ENCODE peak calls at places on chromosomes 16 and 17, in nine cellular contexts. P is neural progenitor cell, T is AG04450, Z is thoracic aorta, K is ovary, Q is endothelial cell of umbilical vein, G is HFF-Myc, S is dorsolateral prefrontal cortex, N is bronchial epithelial cell. M is an unnamed sample.

GRCh38 chr17:68782829-68783228 is 172.4 kb downstream of the ABCA8 start:
- DNase-seq in P (no peak), Q (no peak), T (no peak), G (no peak), K (no peak), N (no peak), S (no peak), Z (no peak), M (no peak)

GRCh38 chr16:24139282-24139681 is 116.9 kb upstream of the CACNG3 start:
- DNase-seq in Z (no peak), P (no peak), N (peak), G (no peak), Q (no peak), K (no peak), T (no peak), S (no peak), M (no peak)

GRCh38 chr17:60327122-60327869 is 64.6 kb downstream of the USP32 start:
- DNase-seq in P (peak), K (no peak), Z (no peak), Q (no peak), S (peak), G (no peak), N (no peak), T (no peak), M (peak)

GRCh38 chr16:88769617-88770458 is 15.2 kb downstream of the PIEZO1 start:
- DNase-seq in N (peak), K (no peak), P (peak), Z (no peak), G (no peak), Q (peak), T (no peak), S (no peak), M (peak)

GRCh38 chr16:7025616-7026190 is 306.9 kb upstream of the RBFOX1 start:
- DNase-seq in S (peak), N (peak), T (no peak), Q (no peak), P (peak), Z (no peak), G (no peak), K (peak), M (peak)

GRCh38 chr16:19831678-19832077 is 53.0 kb downstream of the GPRC5B start:
- DNase-seq in G (no peak), S (no peak), Q (peak), Z (no peak), T (peak), N (peak), P (no peak), K (no peak), M (no peak)

GRCh38 chr16:15790458-15790857 is 66.4 kb downstream of the MYH11 start:
- DNase-seq in T (no peak), Z (no peak), K (no peak), Q (peak), S (no peak), P (no peak), N (no peak), G (no peak), M (no peak)

GRCh38 chr17:72116692-72117469 is 3.9 kb upstream of the SOX9 start:
- DNase-seq in K (no peak), N (no peak), Q (no peak), P (peak), Z (no peak), S (no peak), T (no peak), G (no peak), M (no peak)

GRCh38 chr16:20520103-20520502 is 56.1 kb downstream of the ACSM2B start:
- DNase-seq in Q (no peak), K (no peak), S (no peak), N (no peak), P (no peak), T (no peak), Z (no peak), G (no peak), M (no peak)

GRCh38 chr17:6070280-6070894 is at the start of gene WSCD1:
- DNase-seq in S (peak), G (no peak), P (peak), Q (no peak), K (no peak), N (no peak), T (no peak), Z (no peak), M (no peak)

GRCh38 chr17:8725881-8726280 is 18.8 kb downstream of the CCDC42 start:
- DNase-seq in P (no peak), T (no peak), Z (no peak), K (no peak), S (no peak), N (no peak), Q (no peak), G (no peak), M (no peak)

GRCh38 chr16:9042943-9043680 is 48.3 kb upstream of the HAPSTR1 start:
- DNase-seq in N (peak), Z (no peak), K (no peak), S (peak), T (peak), Q (no peak), G (no peak), P (no peak), M (no peak)

GRCh38 chr16:67517178-67517492 is 11.5 kb upstream of the RIPOR1 start:
- DNase-seq in N (no peak), K (no peak), S (no peak), G (no peak), P (no peak), Z (no peak), Q (no peak), T (no peak), M (no peak)

GRCh38 chr17:302300-302698 is 50.3 kb downstream of the RPH3AL start:
- DNase-seq in T (no peak), Z (no peak), S (no peak), G (no peak), Q (no peak), N (no peak), K (no peak), P (no peak), M (no peak)

GRCh38 chr16:89122322-89122831 is 28.7 kb downstream of the ACSF3 start:
- DNase-seq in P (no peak), K (no peak), Z (no peak), G (no peak), T (no peak), Q (no peak), N (peak), S (no peak), M (no peak)

GRCh38 chr16:63655846-63656245 is 1466.0 kb downstream of the CDH11 start:
- DNase-seq in Q (no peak), P (peak), S (no peak), T (no peak), G (no peak), K (no peak), Z (no peak), N (peak), M (no peak)

GRCh38 chr17:71003736-71004135 is 834.4 kb downstream of the KCNJ2 start:
- DNase-seq in Q (no peak), K (no peak), Z (no peak), T (no peak), S (no peak), P (peak), N (no peak), G (no peak), M (no peak)

GRCh38 chr17:16909887-16910286 is 62.0 kb downstream of the TNFRSF13B start:
- DNase-seq in N (no peak), K (no peak), P (no peak), Q (peak), T (no peak), S (no peak), G (no peak), Z (no peak), M (no peak)

GRCh38 chr17:43308999-43309398 is 75.2 kb upstream of the RNU2-1 start:
- DNase-seq in N (no peak), Z (no peak), T (no peak), S (no peak), G (no peak), K (peak), Q (no peak), P (no peak), M (no peak)

DNA sequence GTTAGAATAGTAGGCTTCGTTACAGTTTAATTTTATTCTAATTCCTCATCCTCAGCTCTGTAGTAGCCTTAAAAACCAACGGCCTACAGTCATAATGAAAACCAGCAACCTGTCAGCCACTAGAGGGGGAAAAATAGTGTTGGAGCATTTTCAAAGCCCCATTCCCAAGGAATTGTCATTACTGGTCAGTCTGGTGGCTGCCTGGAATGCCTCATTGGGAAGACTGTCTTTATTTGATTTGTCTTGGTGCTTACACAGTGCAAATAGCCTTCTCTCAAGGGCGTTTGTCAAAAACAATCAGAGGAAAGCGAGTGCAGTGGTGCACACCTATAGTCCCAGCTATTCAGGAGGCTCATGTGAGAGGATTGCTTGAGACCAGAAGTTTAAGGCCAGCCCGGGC is 4.7 kb downstream of the LPCAT2 start:
- DNase-seq in Z (no peak), T (no peak), Q (no peak), P (no peak), K (no peak), G (no peak), S (no peak), N (no peak), M (no peak)
- TF ChIP-seq CTCF in Z (no peak), T (peak), Q (no peak), P (no peak), K (no peak), G (peak), S (no peak), N (no peak), M (peak)

DNA sequence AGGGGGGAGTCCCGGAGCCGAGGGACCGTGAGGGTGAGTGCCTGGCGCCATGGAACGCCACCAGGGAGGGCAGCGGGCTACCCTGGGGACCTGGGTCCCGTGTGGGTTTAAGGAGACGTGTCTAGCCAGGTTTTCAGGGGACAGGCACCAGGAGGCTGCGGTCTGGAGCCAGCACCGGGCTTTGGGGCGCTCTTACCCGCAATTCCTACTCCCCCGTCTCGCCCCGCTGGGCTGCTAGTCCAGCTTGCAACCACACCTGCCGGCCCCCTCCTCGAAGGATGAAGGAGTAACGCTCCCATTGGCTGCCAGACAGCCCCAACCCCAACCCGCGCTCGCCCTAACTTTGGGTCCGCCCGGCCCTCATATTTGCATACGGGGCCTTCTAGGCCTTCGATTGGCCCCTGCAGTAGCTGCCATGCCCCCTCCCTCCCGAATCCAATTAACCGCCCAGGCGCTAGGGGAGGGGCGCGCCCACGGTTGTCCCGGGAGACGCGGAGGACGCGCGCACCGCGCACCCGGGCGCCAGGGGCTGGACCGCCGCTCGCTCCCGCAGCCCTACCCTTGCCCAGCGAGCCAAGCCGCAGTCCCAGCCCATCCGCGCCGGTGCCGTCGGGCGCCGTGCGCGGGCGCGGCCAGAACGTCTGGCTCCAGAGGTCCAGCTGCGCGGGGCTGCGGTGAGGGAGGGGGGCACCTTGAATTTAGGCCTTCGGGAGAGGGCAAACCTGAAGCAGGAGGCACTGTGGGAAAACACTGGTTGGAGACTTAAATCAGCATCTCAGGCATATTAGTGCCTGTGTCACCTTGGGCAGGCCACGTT is at the start of gene TTLL6:
- DNase-seq in Z (peak), P (peak), K (peak), N (peak), Q (peak), G (no peak), T (peak), S (peak), M (peak)
- H3K4me3 ChIP-seq in Z (peak), P (peak), K (peak), N (peak), Q (peak), G (peak), T (peak), S (peak), M (peak)

DNA sequence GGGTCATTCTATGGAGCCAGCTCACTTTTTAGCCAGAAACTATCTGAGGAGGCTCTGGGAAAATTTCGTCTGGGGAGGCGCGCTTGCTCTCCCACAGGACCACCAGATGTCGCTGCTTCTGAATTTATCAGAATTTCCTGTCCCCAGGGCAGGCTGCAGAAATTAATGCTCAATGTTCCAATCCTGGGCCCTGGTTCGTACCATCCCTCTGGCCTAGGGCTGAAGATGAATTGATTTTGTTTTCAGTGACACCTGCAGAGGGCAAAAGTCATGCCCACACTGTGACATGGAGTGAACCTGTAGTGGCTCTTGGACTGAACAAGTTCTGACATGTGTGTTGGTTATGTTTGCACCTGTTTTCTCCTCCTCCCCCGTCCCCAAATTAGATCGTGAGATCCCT is 482.6 kb downstream of the NPIPA7 start:
- DNase-seq in G (peak), T (peak), Q (no peak), S (peak), K (peak), N (peak), Z (no peak), P (peak), M (peak)
- TF ChIP-seq CTCF in G (peak), T (peak), Q (peak), S (peak), K (no peak), N (peak), Z (peak), P (peak), M (peak)

DNA sequence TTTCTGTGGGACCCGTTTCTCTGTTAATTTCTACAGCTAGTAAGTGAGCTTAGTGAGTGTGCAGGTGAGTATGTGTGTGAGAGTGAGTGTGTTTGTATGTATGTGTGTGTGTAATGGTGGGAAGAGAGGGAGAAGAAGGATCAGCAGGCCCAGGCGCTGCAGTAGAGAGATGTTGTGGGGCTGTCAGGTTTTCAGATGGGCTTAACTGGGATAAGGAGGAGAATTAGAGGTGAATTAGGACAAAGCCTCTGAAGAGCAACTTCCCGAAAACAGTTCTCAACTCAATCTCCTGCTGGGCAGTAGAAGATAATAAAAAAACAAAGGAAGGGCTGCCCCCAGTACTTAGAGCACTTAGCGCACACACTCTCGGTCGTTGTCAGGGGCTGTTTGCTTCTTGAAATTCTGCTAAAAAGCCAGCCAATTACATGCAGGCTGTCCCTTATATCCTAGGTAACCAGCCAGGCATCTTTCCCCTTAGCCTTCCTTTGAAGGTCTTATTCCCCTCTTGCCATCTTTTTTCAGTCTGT is 63.4 kb downstream of the CLEC16A start:
- DNase-seq in P (peak), K (no peak), T (no peak), N (no peak), G (no peak), Q (no peak), S (no peak), Z (no peak), M (no peak)
- H3K4me3 ChIP-seq in P (no peak), K (no peak), T (no peak), N (no peak), G (no peak), Q (no peak), S (no peak), Z (no peak), M (no peak)

GRCh38 chr17:36014946-36015345 is 2.8 kb downstream of the CCL23 start:
- DNase-seq in Z (no peak), Q (no peak), P (no peak), S (no peak), G (no peak), N (no peak), T (no peak), K (no peak), M (no peak)

GRCh38 chr17:36004604-36005003 is 3.3 kb upstream of the CCL15 start:
- DNase-seq in S (no peak), G (no peak), Z (no peak), Q (peak), P (no peak), T (no peak), N (no peak), K (no peak), M (no peak)

GRCh38 chr17:36008998-36009665 is 7.8 kb upstream of the CCL15 start:
- DNase-seq in P (no peak), N (no peak), T (peak), K (no peak), S (no peak), Q (peak), Z (no peak), G (no peak), M (peak)
- TF ChIP-seq CTCF in P (peak), N (peak), T (peak), K (no peak), S (no peak), Q (peak), Z (peak), G (peak), M (peak)

GRCh38 chr16:4064950-4065352 is 51.3 kb downstream of the ADCY9 start:
- DNase-seq in Q (no peak), P (no peak), K (no peak), Z (no peak), G (no peak), T (no peak), S (no peak), N (peak), M (no peak)

GRCh38 chr16:4071686-4072561 is 44.3 kb downstream of the ADCY9 start:
- DNase-seq in T (no peak), Z (no peak), G (no peak), P (no peak), Q (no peak), N (no peak), K (no peak), S (no peak), M (no peak)

GRCh38 chr16:4062212-4062802 is 53.9 kb downstream of the ADCY9 start:
- DNase-seq in G (no peak), Z (no peak), K (no peak), T (no peak), Q (no peak), N (no peak), S (no peak), P (no peak), M (no peak)

GRCh38 chr16:4070936-4071335 is 45.3 kb downstream of the ADCY9 start:
- DNase-seq in P (no peak), Q (no peak), N (no peak), S (no peak), K (no peak), G (no peak), T (no peak), Z (no peak), M (no peak)

GRCh38 chr16:4067262-4068001 is 48.8 kb downstream of the ADCY9 start:
- DNase-seq in T (no peak), Z (no peak), P (no peak), G (no peak), K (no peak), Q (no peak), S (no peak), N (no peak), M (no peak)
- H3K4me3 ChIP-seq in T (no peak), Z (no peak), P (no peak), G (no peak), K (no peak), Q (no peak), S (no peak), N (no peak), M (no peak)

DNA sequence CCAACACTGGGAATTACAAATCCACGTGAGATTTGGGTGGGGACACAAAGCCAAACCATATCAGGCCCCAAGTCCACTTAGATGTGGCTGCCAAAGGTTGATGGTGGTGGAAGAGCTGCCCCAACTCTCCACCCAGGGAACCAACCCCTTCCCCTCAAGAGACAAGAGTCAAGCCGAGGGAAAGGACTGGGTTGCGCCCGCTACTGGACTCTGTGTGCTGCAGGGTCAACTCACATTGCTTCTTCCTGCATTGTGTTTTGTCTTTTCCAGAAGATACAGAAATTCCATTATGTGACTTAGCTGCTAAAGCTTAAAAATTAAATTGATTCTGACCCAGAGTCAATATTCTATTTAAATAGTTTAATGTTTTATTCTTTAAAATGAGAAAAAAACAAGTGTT is 58.5 kb downstream of the ADAMTS18 start:
- DNase-seq in S (no peak), N (no peak), K (no peak), Z (no peak), P (no peak), G (no peak), Q (no peak), T (no peak), M (no peak)
- TF ChIP-seq CTCF in S (no peak), N (no peak), K (no peak), Z (no peak), P (peak), G (peak), Q (no peak), T (no peak), M (no peak)

GRCh38 chr16:69386596-69386995 is 789 bp upstream of the TERF2 start:
- DNase-seq in P (no peak), N (no peak), G (no peak), S (no peak), Q (no peak), Z (no peak), T (no peak), K (no peak), M (no peak)
- H3K4me3 ChIP-seq in P (no peak), N (no peak), G (peak), S (peak), Q (no peak), Z (no peak), T (no peak), K (no peak), M (no peak)

DNA sequence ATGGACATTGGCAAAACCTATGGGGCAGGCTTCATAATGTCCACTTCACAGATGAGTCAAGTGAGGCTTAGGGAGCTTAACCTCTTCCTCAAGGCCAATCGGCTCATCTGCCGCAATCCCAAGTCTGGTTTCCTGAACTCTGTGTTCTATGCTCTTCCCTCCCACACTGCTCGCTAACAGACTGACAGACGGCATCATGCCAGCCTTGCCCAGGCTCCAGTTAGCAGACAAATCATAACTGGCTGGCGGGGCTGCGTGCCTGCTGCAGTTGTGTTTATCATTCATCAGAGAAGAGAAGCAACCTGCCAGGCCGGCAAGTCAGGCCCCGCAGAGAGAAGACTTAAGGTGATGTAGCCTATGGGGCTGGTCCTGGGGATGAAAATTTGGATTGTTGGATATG is 216.2 kb upstream of the ASIC2 start:
- DNase-seq in Z (no peak), S (peak), N (no peak), K (no peak), G (no peak), Q (no peak), P (no peak), T (no peak), M (peak)
- TF ChIP-seq CTCF in Z (no peak), S (no peak), N (no peak), K (no peak), G (no peak), Q (no peak), P (no peak), T (no peak), M (no peak)

M was measured in BE2C.